ENCODE peak calls at places on chromosomes 11 and 22, in ten cellular contexts. O, B, E, T, M, Z, Y, G, C and R are unnamed samples.

GRCh38 chr11:95072948-95073347 is 6.2 kb downstream of the SRSF8 start:
- DNase-seq in C (no peak), T (no peak), M (no peak), Y (no peak), G (no peak), E (no peak), B (no peak), Z (no peak), O (no peak), R (no peak)

GRCh38 chr11:6413791-6414231 is 5.1 kb downstream of the APBB1 start:
- DNase-seq in M (no peak), Y (no peak), E (no peak), T (no peak), B (no peak), Z (peak), G (no peak), C (no peak), O (no peak), R (no peak)

GRCh38 chr11:93747122-93747521 is 5.7 kb downstream of the C11orf54 start:
- DNase-seq in T (no peak), C (no peak), Z (no peak), G (no peak), O (no peak), E (no peak), M (no peak), B (no peak), Y (no peak), R (no peak)

GRCh38 chr22:49010901-49011300 is 816.8 kb downstream of the BRD1 start:
- DNase-seq in E (no peak), O (no peak), Y (no peak), C (no peak), Z (peak), T (no peak), G (no peak), B (no peak), M (no peak), R (peak)

GRCh38 chr22:23763579-23764331 is 965 bp downstream of the C22orf15 start:
- DNase-seq in E (no peak), O (no peak), Y (no peak), B (peak), Z (no peak), T (no peak), G (no peak), M (no peak), C (no peak), R (no peak)

GRCh38 chr11:27963370-27963769 is 144.6 kb downstream of the KIF18A start:
- DNase-seq in Z (no peak), Y (no peak), C (no peak), G (peak), M (no peak), O (peak), T (no peak), B (no peak), E (no peak), R (no peak)

GRCh38 chr11:87299041-87299481 is 261.3 kb downstream of the TMEM135 start:
- DNase-seq in T (no peak), M (no peak), B (no peak), Z (no peak), E (peak), O (no peak), Y (no peak), G (no peak), C (no peak), R (no peak)

GRCh38 chr11:65717906-65718305 is 2.7 kb downstream of the RNASEH2C start:
- DNase-seq in B (no peak), M (no peak), E (no peak), G (no peak), O (no peak), Z (peak), Y (no peak), C (no peak), T (no peak), R (no peak)

GRCh38 chr22:40436460-40437431 is 66.4 kb downstream of the SGSM3 start:
- DNase-seq in G (peak), T (peak), E (peak), M (no peak), Z (no peak), C (peak), B (peak), Y (peak), O (peak), R (no peak)

GRCh38 chr11:66844496-66845142 is 1.4 kb downstream of the RCE1 start:
- DNase-seq in E (no peak), G (no peak), T (no peak), Z (peak), C (peak), B (no peak), M (no peak), Y (no peak), O (no peak), R (no peak)

GRCh38 chr11:43574949-43575915 is 105.3 kb upstream of the HSD17B12 start:
- DNase-seq in E (peak), M (no peak), Z (no peak), C (peak), T (peak), Y (no peak), B (peak), O (peak), G (peak), R (no peak)